ENCODE peak calls at places on chromosomes 4 and X, in six cellular contexts. U, Z, P, C, R and T are unnamed samples.

GRCh38 chr4:6493668-6494304 is 21.4 kb upstream of the PPP2R2C start:
- DNase-seq in P (no peak), Z (no peak), U (no peak), R (no peak), C (no peak), T (no peak)

GRCh38 chr4:15239866-15240265 is 188.0 kb upstream of the C1QTNF7 start:
- DNase-seq in Z (no peak), P (no peak), U (no peak), C (peak; percentile 75), R (no peak), T (no peak)

GRCh38 chr4:2077537-2078460 is 18.7 kb downstream of the NAT8L start:
- DNase-seq in Z (no peak), U (no peak), C (no peak), P (no peak), R (no peak), T (peak; percentile 54)

GRCh38 chrX:118345401-118346257 is at the start of gene WDR44:
- DNase-seq in Z (peak; percentile 95), U (peak; percentile 95), C (peak; percentile 94), P (peak; percentile 61), R (peak; percentile 93), T (peak; percentile 97)

GRCh38 chrX:101595739-101596419 is 21.9 kb downstream of the ARMCX6 start:
- DNase-seq in P (peak; percentile 25), Z (no peak), C (peak; percentile 26), R (peak; percentile 18), U (no peak), T (no peak)

GRCh38 chrX:132631579-132632232 is 142.9 kb upstream of the MBNL3 start:
- DNase-seq in R (peak; percentile 10), C (no peak), Z (no peak), U (no peak), P (no peak), T (no peak)

GRCh38 chr4:2047781-2048581 is 11.1 kb upstream of the NAT8L start:
- DNase-seq in R (no peak), C (no peak), Z (no peak), U (no peak), P (no peak), T (peak; percentile 67)

GRCh38 chrX:6856471-6856870 is 291.0 kb upstream of the STS start:
- DNase-seq in P (no peak), R (no peak), C (no peak), Z (no peak), U (no peak), T (no peak)

GRCh38 chrX:39854772-39855747 is 242.7 kb downstream of the BCOR start:
- DNase-seq in R (no peak), Z (no peak), P (no peak), U (peak; percentile 53), C (no peak), T (no peak)

GRCh38 chrX:16807976-16808542 is 21.8 kb downstream of the TXLNG start:
- DNase-seq in R (peak; percentile 37), U (peak; percentile 20), P (no peak), C (peak; percentile 39), Z (no peak), T (no peak)

GRCh38 chr4:1249731-1250526 is 999 bp upstream of the CTBP1 start:
- DNase-seq in U (peak; percentile 50), P (no peak), C (peak; percentile 57), Z (peak; percentile 68), R (peak; percentile 59), T (peak; percentile 91)

GRCh38 chr4:12889054-12889453 is 595.1 kb downstream of the RAB28 start:
- DNase-seq in Z (no peak), C (no peak), U (no peak), P (peak; percentile 1), R (no peak), T (no peak)

GRCh38 chrX:45591650-45592049 is 391.0 kb upstream of the DIPK2B start:
- DNase-seq in P (no peak), Z (no peak), C (no peak), U (no peak), R (no peak), T (no peak)

GRCh38 chr4:110475881-110476818 is at the start of gene ENPEP:
- DNase-seq in U (peak; percentile 18), Z (no peak), C (peak; percentile 77), R (no peak), P (no peak), T (no peak)

GRCh38 chr4:288891-289290 is 16.4 kb downstream of the ZNF732 start:
- DNase-seq in R (no peak), P (no peak), C (no peak), U (no peak), Z (no peak), T (no peak)

GRCh38 chr4:138259801-138260200 is 17.7 kb upstream of the SLC7A11 start:
- DNase-seq in Z (no peak), R (no peak), C (no peak), U (no peak), P (no peak), T (no peak)

GRCh38 chrX:72258174-72258573 is 18.9 kb downstream of the RPS4X start:
- DNase-seq in Z (no peak), U (no peak), R (peak; percentile 24), C (no peak), P (no peak), T (no peak)

GRCh38 chrX:3638280-3638873 is 75.1 kb downstream of the PRKX start:
- DNase-seq in P (peak; percentile 4), R (peak; percentile 57), U (peak; percentile 44), Z (peak; percentile 42), C (no peak), T (no peak)

GRCh38 chrX:153870791-153871360 is 15.1 kb downstream of the L1CAM start:
- DNase-seq in P (no peak), C (no peak), U (no peak), Z (no peak), R (peak; percentile 49), T (peak; percentile 51)

GRCh38 chr4:107931775-107932321 is 499 bp downstream of the CYP2U1 start:
- DNase-seq in P (no peak), C (peak; percentile 18), U (no peak), R (no peak), Z (no peak), T (peak; percentile 90)

GRCh38 chr4:8051644-8052043 is 107.0 kb downstream of the ABLIM2 start:
- DNase-seq in Z (no peak), C (no peak), U (no peak), P (no peak), R (no peak), T (no peak)

GRCh38 chrX:10617186-10617963 is 3.0 kb downstream of the MID1 start:
- DNase-seq in Z (no peak), R (no peak), P (no peak), C (no peak), U (no peak), T (no peak)

GRCh38 chr4:184746532-184746870 is 12.6 kb upstream of the CENPU start:
- DNase-seq in Z (peak; percentile 55), U (no peak), R (no peak), C (peak; percentile 68), P (peak; percentile 26), T (no peak)

DNA sequence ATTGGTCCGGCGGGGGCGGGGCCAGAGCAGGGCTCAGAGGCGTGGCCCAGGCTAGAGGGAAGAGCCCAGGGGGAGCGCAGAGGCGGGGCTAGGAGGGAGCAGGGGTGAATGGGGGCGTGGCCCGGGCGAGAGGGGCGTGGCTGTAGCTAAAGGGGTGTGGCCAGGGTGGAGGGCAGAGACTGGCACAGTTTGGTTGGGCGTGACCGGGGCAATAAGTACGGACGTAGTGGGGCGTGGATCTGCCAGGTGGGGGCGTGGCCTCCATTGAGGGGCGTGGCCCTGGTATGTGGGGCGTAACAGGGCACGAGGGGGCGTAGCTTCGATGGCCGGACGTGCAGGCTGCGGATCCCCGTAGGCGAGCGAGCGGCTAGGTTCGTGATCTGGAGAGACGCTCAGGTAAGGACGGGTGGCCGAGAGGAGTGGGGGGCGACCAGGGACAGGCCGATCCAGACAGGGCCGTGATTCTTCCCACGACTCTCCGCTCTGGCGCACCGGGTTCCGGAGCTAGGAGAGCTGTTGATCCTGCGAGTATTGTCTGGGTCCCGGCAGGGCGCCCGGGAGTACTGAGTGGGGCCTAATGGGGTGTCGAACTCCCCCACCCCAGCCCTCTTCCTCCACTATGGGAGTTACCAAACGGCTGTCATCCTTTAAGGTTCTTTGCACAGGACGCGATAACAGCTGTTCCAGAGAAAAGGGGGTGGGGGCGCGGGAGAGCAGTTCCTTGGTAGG is at the start of gene CA5B:
- DNase-seq in R (peak; percentile 97), U (peak; percentile 99), Z (peak; percentile 95), C (peak; percentile 94), P (peak; percentile 29), T (peak; percentile 99)
- TF ChIP-seq POLR2A in R (no peak), U (peak; percentile 45), Z (no peak), C (peak; percentile 51), P (no peak), T (no peak)

GRCh38 chr4:35934370-35934981 is 309.8 kb downstream of the ARAP2 start:
- DNase-seq in U (no peak), C (no peak), P (no peak), R (peak; percentile 4), Z (no peak), T (no peak)
- TF ChIP-seq POLR2A in U (no peak), C (no peak), P (no peak), R (no peak), Z (no peak), T (no peak)

DNA sequence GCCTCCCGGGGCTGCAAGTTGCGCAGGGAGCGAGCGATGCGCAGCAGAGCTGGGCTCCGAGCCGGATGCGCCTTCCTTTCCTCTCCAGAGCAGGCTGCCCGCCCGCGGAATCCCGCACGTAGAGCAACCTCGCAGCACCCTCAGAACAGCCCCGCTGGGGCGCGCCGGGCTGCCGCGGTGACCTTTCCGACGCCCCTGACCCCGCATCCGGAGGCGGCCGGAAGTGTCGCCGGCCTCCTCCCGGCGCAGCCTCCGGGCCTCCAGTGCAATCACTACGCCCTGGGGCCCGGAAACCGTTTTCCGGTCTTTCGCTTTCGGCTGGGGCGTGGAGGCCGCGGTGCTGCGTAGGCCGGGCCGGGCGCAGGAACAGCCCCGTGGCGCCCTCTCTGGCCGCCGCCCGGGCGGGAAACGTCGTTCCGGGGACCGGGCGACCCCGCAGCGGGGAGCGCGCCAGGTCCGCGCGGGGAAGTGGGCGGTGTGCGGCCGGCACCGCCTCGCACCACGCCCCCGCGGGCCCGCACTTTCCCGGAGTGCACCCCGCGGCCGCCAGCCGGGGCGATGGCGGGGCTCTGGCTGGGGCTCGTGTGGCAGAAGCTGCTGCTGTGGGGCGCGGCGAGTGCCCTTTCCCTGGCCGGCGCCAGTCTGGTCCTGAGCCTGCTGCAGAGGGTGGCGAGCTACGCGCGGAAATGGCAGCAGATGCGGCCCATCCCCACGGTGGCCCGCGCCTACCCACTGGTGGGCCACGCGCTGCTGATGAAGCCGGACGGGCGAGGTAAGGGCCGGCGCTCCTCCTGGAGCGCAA is at the start of gene CYP4V2:
- DNase-seq in P (peak; percentile 63), Z (peak; percentile 87), U (peak; percentile 92), C (peak; percentile 79), R (peak; percentile 83), T (peak; percentile 96)
- TF ChIP-seq POLR2A in P (peak; percentile 58), Z (peak; percentile 57), U (peak; percentile 88), C (no peak), R (peak; percentile 86), T (no peak)

GRCh38 chr4:10965196-10965595 is 280.6 kb upstream of the CLNK start:
- DNase-seq in P (no peak), C (no peak), U (no peak), Z (no peak), R (no peak), T (no peak)
- TF ChIP-seq POLR2A in P (no peak), C (no peak), U (no peak), Z (no peak), R (no peak), T (no peak)

GRCh38 chr4:174828845-174829701 is at the start of gene GLRA3:
- DNase-seq in R (peak; percentile 84), C (no peak), Z (peak; percentile 34), P (no peak), U (peak; percentile 15), T (peak; percentile 81)
- TF ChIP-seq POLR2A in R (no peak), C (no peak), Z (no peak), P (no peak), U (no peak), T (no peak)